ENCODE peak calls at places on chromosomes 3 and 15, in six cellular contexts. W is endothelial cell; V is anterior cingulate cortex; J is activated CD8-positive, alpha-beta memory T cell treated with anti-CD3 and anti-CD28 coated beads, Interleukin-2, amount 50 U/mL, for 4 hours; T is cardiac fibroblast; O is activated CD4-positive, alpha-beta T cell treated with anti-CD3 and anti-CD28 coated beads, Interleukin-2, amount 50 U/mL, for 1 hour. H is an unnamed sample.
A peak's percentile ranks its signal among the peaks of the same experiment; 100 is the strongest.

GRCh38 chr15:23565395-23566069 is at the start of gene MKRN3:
- DNase-seq in W (peak; percentile 15), V (peak; percentile 55), J (peak; percentile 26), T (peak; percentile 59), O (peak; percentile 35), H (peak; percentile 65)

GRCh38 chr3:109353057-109353456 is 15.7 kb upstream of the DPPA4 start:
- DNase-seq in W (no peak), V (no peak), J (no peak), T (no peak), O (no peak), H (no peak)

GRCh38 chr3:63876260-63876659 is 12.6 kb downstream of the ATXN7 start:
- DNase-seq in W (no peak), V (no peak), J (no peak), T (no peak), O (no peak), H (no peak)

GRCh38 chr3:62843508-62843907 is 31.7 kb downstream of the CADPS start:
- DNase-seq in W (no peak), V (no peak), J (no peak), T (no peak), O (no peak), H (no peak)

GRCh38 chr3:156304406-156304805 is 184.0 kb downstream of the KCNAB1 start:
- DNase-seq in W (no peak), V (no peak), J (no peak), T (peak; percentile 74), O (no peak), H (no peak)

GRCh38 chr15:96612917-96613316 is 282.4 kb downstream of the NR2F2 start:
- DNase-seq in W (no peak), V (no peak), J (no peak), T (no peak), O (no peak), H (no peak)

GRCh38 chr15:52200831-52201365 is 9.7 kb upstream of the GNB5 start:
- DNase-seq in W (no peak), V (no peak), J (no peak), T (peak; percentile 10), O (no peak), H (no peak)

GRCh38 chr3:112397529-112397928 is 64.6 kb downstream of the CD200 start:
- DNase-seq in W (no peak), V (no peak), J (no peak), T (peak; percentile 48), O (no peak), H (no peak)